ENCODE peak calls at places on chromosomes 1 and 21, in ten cellular contexts. S is HFFc6; E is activated CD4-positive, alpha-beta memory T cell treated with anti-CD3 and anti-CD28 coated beads for 36 hours; H is AG09309; A is spleen; Z is activated CD4-positive, alpha-beta T cell treated with anti-CD3 and anti-CD28 coated beads, Interleukin-2, amount 50 U/mL, for 24 hours; Q is stimulated activated CD4-positive, alpha-beta T cell treated with anti-CD3 and anti-CD28 coated beads, Interleukin-15, amount 100 ng/mL, for 24 hours; U is skeletal muscle cell; I is fibroblast of pulmonary artery; L is stimulated activated CD8-positive, alpha-beta memory T cell treated with anti-CD3 and anti-CD28 coated beads, Interleukin-15, amount 100 ng/mL, for 1 hour. P is an unnamed sample.

GRCh38 chr1:59173721-59174120 is 123.2 kb upstream of the FGGY start:
- DNase-seq in S (peak), E (no peak), H (no peak), A (no peak), Z (no peak), Q (no peak), U (peak), I (peak), L (no peak), P (no peak)

GRCh38 chr1:35451125-35451528 is 106.1 kb downstream of the KIAA0319L start:
- DNase-seq in S (peak), E (peak), H (peak), A (peak), Z (peak), Q (peak), U (peak), I (peak), L (peak), P (peak)

GRCh38 chr1:192445849-192446489 is 129.2 kb downstream of the RGS21 start:
- DNase-seq in S (peak), E (peak), H (peak), A (no peak), Z (peak), Q (peak), U (no peak), I (peak), L (peak), P (peak)

GRCh38 chr21:45596704-45597318 is 46.7 kb upstream of the PCBP3 start:
- DNase-seq in S (no peak), E (peak), H (no peak), A (peak), Z (peak), Q (peak), U (no peak), I (peak), L (peak), P (peak)

GRCh38 chr21:41678016-41678935 is 88.6 kb downstream of the RIPK4 start:
- DNase-seq in S (no peak), E (no peak), H (no peak), A (peak), Z (no peak), Q (no peak), U (no peak), I (no peak), L (no peak), P (peak)

GRCh38 chr1:154190550-154190949 is 1.4 kb downstream of the TPM3 start:
- DNase-seq in S (peak), E (no peak), H (peak), A (no peak), Z (no peak), Q (no peak), U (no peak), I (peak), L (no peak), P (no peak)

GRCh38 chr1:98104285-98104684 is 183.5 kb upstream of the DPYD start:
- DNase-seq in S (peak), E (no peak), H (peak), A (no peak), Z (no peak), Q (no peak), U (peak), I (peak), L (no peak), P (no peak)

GRCh38 chr1:170461362-170461761 is 70.6 kb upstream of the GORAB start:
- DNase-seq in S (peak), E (no peak), H (peak), A (no peak), Z (no peak), Q (no peak), U (peak), I (peak), L (no peak), P (no peak)

GRCh38 chr1:22231068-22231593 is 88.2 kb upstream of the WNT4 start:
- DNase-seq in S (no peak), E (no peak), H (no peak), A (no peak), Z (no peak), Q (no peak), U (no peak), I (no peak), L (no peak), P (no peak)

GRCh38 chr1:121516279-121516967 is 331.6 kb downstream of the SRGAP2C start:
- DNase-seq in S (no peak), E (peak), H (peak), A (peak), Z (peak), Q (peak), U (no peak), I (no peak), L (no peak), P (no peak)

GRCh38 chr1:54975709-54976108 is 4.7 kb upstream of the TMEM61 start:
- DNase-seq in S (no peak), E (no peak), H (no peak), A (no peak), Z (no peak), Q (no peak), U (no peak), I (no peak), L (no peak), P (no peak)

GRCh38 chr1:216559359-216559758 is 136.1 kb upstream of the USH2A start:
- DNase-seq in S (no peak), E (no peak), H (no peak), A (no peak), Z (no peak), Q (no peak), U (no peak), I (no peak), L (no peak), P (no peak)

GRCh38 chr1:198086051-198086745 is 70.6 kb upstream of the NEK7 start:
- DNase-seq in S (no peak), E (no peak), H (no peak), A (no peak), Z (no peak), Q (no peak), U (no peak), I (no peak), L (no peak), P (no peak)

GRCh38 chr1:24283326-24284155 is 35.6 kb upstream of the GRHL3 start:
- DNase-seq in S (peak), E (no peak), H (no peak), A (no peak), Z (no peak), Q (no peak), U (no peak), I (peak), L (no peak), P (no peak)

GRCh38 chr1:210293191-210293607 is 35.5 kb upstream of the HHAT start:
- DNase-seq in S (peak), E (no peak), H (peak), A (no peak), Z (no peak), Q (no peak), U (no peak), I (peak), L (no peak), P (no peak)

GRCh38 chr1:156118175-156118868 is 3.8 kb downstream of the LMNA start:
- DNase-seq in S (no peak), E (no peak), H (no peak), A (no peak), Z (no peak), Q (no peak), U (no peak), I (no peak), L (no peak), P (no peak)

GRCh38 chr21:45954271-45954670 is 27.3 kb upstream of the COL6A1 start:
- DNase-seq in S (peak), E (no peak), H (peak), A (no peak), Z (no peak), Q (no peak), U (no peak), I (peak), L (no peak), P (no peak)

P was measured in progenitor cell of endocrine pancreas.